ENCODE peak calls at places on chromosomes 6 and 20, in four cellular contexts. C, O, A and F are unnamed samples.
A peak's percentile ranks its signal among the peaks of the same experiment; 100 is the strongest.

GRCh38 chr20:53360815-53361214 is 232.8 kb downstream of the ZNF217 start:
- DNase-seq in C (no peak), O (no peak), A (no peak), F (no peak)

GRCh38 chr6:166413491-166413951 is 30.8 kb upstream of the MPC1 start:
- DNase-seq in C (no peak), O (no peak), A (no peak), F (peak; percentile 52)

GRCh38 chr20:45350217-45350616 is 2.0 kb upstream of the SDC4 start:
- DNase-seq in C (no peak), O (no peak), A (no peak), F (no peak)

GRCh38 chr6:141029908-141030307 is 1102.8 kb upstream of the GJE1 start:
- DNase-seq in C (no peak), O (no peak), A (peak; percentile 18), F (no peak)

GRCh38 chr6:90110971-90111370 is 185.7 kb downstream of the BACH2 start:
- DNase-seq in C (no peak), O (no peak), A (no peak), F (peak; percentile 97)

GRCh38 chr6:112237644-112238043 is 16.7 kb downstream of the LAMA4 start:
- DNase-seq in C (peak; percentile 33), O (no peak), A (peak; percentile 64), F (no peak)

GRCh38 chr20:54172856-54173652 is 732 bp downstream of the CYP24A1 start:
- DNase-seq in C (no peak), O (no peak), A (peak; percentile 31), F (peak; percentile 30)

GRCh38 chr20:38645318-38645717 is 43.7 kb downstream of the ARHGAP40 start:
- DNase-seq in C (no peak), O (peak; percentile 32), A (no peak), F (peak; percentile 23)

GRCh38 chr20:43431120-43431519 is 26.6 kb upstream of the SRSF6 start:
- DNase-seq in C (no peak), O (no peak), A (no peak), F (no peak)

GRCh38 chr20:36919715-36920333 is 31.7 kb downstream of the SAMHD1 start:
- DNase-seq in C (peak; percentile 63), O (peak; percentile 71), A (peak; percentile 68), F (peak; percentile 26)

GRCh38 chr6:136646377-136646776 is 96.2 kb upstream of the MAP7 start:
- DNase-seq in C (no peak), O (no peak), A (no peak), F (no peak)

GRCh38 chr20:45343867-45344721 is 4.1 kb downstream of the SDC4 start:
- DNase-seq in C (peak; percentile 69), O (no peak), A (peak; percentile 94), F (peak; percentile 30)

GRCh38 chr20:44908987-44909871 is 631 bp upstream of the PABPC1L start:
- DNase-seq in C (no peak), O (no peak), A (no peak), F (no peak)

GRCh38 chr6:155313602-155314091 is 637 bp downstream of the TFB1M start:
- DNase-seq in C (peak; percentile 20), O (peak; percentile 44), A (peak; percentile 62), F (peak; percentile 15)

GRCh38 chr6:166456360-166457156 is 73.8 kb upstream of the MPC1 start:
- DNase-seq in C (peak; percentile 9), O (peak; percentile 39), A (peak; percentile 23), F (peak; percentile 11)

GRCh38 chr20:46011631-46012482 is 3.1 kb downstream of the MMP9 start:
- DNase-seq in C (peak; percentile 86), O (peak; percentile 65), A (peak; percentile 72), F (peak; percentile 74)

GRCh38 chr6:152748843-152749242 is 1.8 kb upstream of the VIP start:
- DNase-seq in C (peak; percentile 16), O (no peak), A (peak; percentile 36), F (no peak)

GRCh38 chr6:55276745-55277627 is 50.3 kb upstream of the GFRAL start:
- DNase-seq in C (peak; percentile 74), O (peak; percentile 62), A (peak; percentile 77), F (peak; percentile 4)

GRCh38 chr6:23097569-23097968 is 528.2 kb downstream of the HDGFL1 start:
- DNase-seq in C (no peak), O (no peak), A (no peak), F (no peak)

GRCh38 chr6:116447496-116448011 is 13.6 kb upstream of the CALHM6 start:
- DNase-seq in C (peak; percentile 7), O (no peak), A (peak; percentile 77), F (no peak)
- TF ChIP-seq CTCF in C (no peak), O (no peak), A (no peak), F (no peak)

DNA sequence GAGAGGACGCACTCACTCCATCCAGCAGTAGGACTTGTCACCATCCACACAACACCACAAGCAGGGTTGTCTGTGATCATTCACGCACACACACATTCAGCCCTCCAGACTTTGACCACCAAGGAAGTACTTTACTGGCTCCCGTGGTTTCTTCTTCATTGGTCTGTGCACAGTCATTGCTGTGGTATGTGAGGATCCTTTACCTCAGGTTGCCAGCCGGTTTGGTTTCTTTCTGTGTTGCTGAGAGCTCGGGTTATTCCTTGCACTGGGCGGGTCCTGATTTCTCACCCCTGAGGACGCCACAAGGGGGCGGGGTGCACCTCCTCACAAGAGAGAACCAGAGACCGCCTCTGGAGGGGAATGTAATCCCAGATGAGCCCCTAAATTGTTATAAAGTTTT is 11.2 kb downstream of the SLC35A1 start:
- DNase-seq in C (peak; percentile 25), O (peak; percentile 37), A (peak; percentile 46), F (peak; percentile 60)
- TF ChIP-seq CTCF in C (no peak), O (peak; percentile 14), A (no peak), F (peak; percentile 45)

GRCh38 chr6:37952027-37952426 is 132.5 kb downstream of the ZFAND3 start:
- DNase-seq in C (no peak), O (peak; percentile 43), A (no peak), F (no peak)

GRCh38 chr6:37956711-37957110 is 137.2 kb downstream of the ZFAND3 start:
- DNase-seq in C (no peak), O (no peak), A (no peak), F (no peak)

GRCh38 chr6:37960139-37960935 is 140.8 kb downstream of the ZFAND3 start:
- DNase-seq in C (no peak), O (peak; percentile 43), A (no peak), F (no peak)

GRCh38 chr6:37954791-37955190 is 135.3 kb downstream of the ZFAND3 start:
- DNase-seq in C (no peak), O (no peak), A (no peak), F (no peak)
- TF ChIP-seq CTCF in C (no peak), O (no peak), A (no peak), F (no peak)

GRCh38 chr6:126172151-126172550 is 167.8 kb upstream of the CENPW start:
- DNase-seq in C (no peak), O (no peak), A (no peak), F (no peak)

GRCh38 chr6:126180585-126180984 is 159.3 kb upstream of the CENPW start:
- DNase-seq in C (peak; percentile 63), O (peak; percentile 28), A (peak; percentile 98), F (peak; percentile 67)

GRCh38 chr6:126175251-126175650 is 164.7 kb upstream of the CENPW start:
- DNase-seq in C (no peak), O (no peak), A (no peak), F (no peak)

GRCh38 chr6:126174697-126175096 is 165.2 kb upstream of the CENPW start:
- DNase-seq in C (no peak), O (no peak), A (no peak), F (no peak)

GRCh38 chr6:126176266-126176665 is 163.6 kb upstream of the CENPW start:
- DNase-seq in C (peak; percentile 34), O (no peak), A (no peak), F (no peak)
- TF ChIP-seq CTCF in C (peak; percentile 44), O (peak; percentile 21), A (no peak), F (no peak)

GRCh38 chr20:25221592-25222460 is 26.1 kb upstream of the PYGB start:
- DNase-seq in C (no peak), O (no peak), A (no peak), F (no peak)

GRCh38 chr20:25218492-25218891 is 23.0 kb downstream of the ENTPD6 start:
- DNase-seq in C (no peak), O (no peak), A (no peak), F (no peak)

GRCh38 chr20:25220810-25221591 is 25.5 kb downstream of the ENTPD6 start:
- DNase-seq in C (no peak), O (no peak), A (no peak), F (no peak)

GRCh38 chr20:25219365-25219764 is 23.9 kb downstream of the ENTPD6 start:
- DNase-seq in C (no peak), O (no peak), A (no peak), F (no peak)

GRCh38 chr20:25220021-25220730 is 24.7 kb downstream of the ENTPD6 start:
- DNase-seq in C (no peak), O (no peak), A (no peak), F (peak; percentile 40)
- TF ChIP-seq CTCF in C (peak; percentile 39), O (peak; percentile 32), A (no peak), F (peak; percentile 34)